ENCODE peak calls at places on chromosome 14, in eight cellular contexts. I is stimulated activated CD4-positive, alpha-beta T cell treated with anti-CD3 and anti-CD28 coated beads, TNF-alpha, amount 100 ng/mL, for 4 hours; L is epithelial cell of esophagus; Y is ovary; Z is left ventricle myocardium inferior; H is T-cell; M is NCI-H1092 treated with DMSO at 0.1 percent for 48 hours; N is lung microvascular endothelial cell. J is an unnamed sample.
A peak's percentile ranks its signal among the peaks of the same experiment; 100 is the strongest.

GRCh38 chr14:23704890-23705289 is 68.7 kb downstream of the DHRS2 start:
- DNase-seq in Y (no peak), L (no peak), Z (no peak), H (no peak), N (no peak), I (no peak), M (no peak), J (peak; percentile 2)

GRCh38 chr14:31206536-31207286 is 882 bp downstream of the HECTD1 start:
- DNase-seq in H (peak; percentile 57), I (peak; percentile 31), M (peak; percentile 68), Z (peak; percentile 33), L (peak; percentile 49), N (peak; percentile 34), Y (peak; percentile 44), J (peak; percentile 44)

GRCh38 chr14:65431951-65432350 is 19.4 kb downstream of the FUT8 start:
- DNase-seq in M (no peak), N (no peak), Y (no peak), H (no peak), Z (no peak), L (no peak), I (no peak), J (no peak)

GRCh38 chr14:102849522-102850379 is 72.5 kb downstream of the TRAF3 start:
- DNase-seq in Y (no peak), N (peak; percentile 68), H (no peak), I (no peak), L (peak; percentile 26), Z (no peak), M (peak; percentile 86), J (peak; percentile 37)

GRCh38 chr14:41606249-41607118 is at the start of gene LRFN5:
- DNase-seq in H (no peak), I (no peak), M (peak; percentile 96), N (peak; percentile 46), Y (peak; percentile 37), L (peak; percentile 32), Z (peak; percentile 43), J (peak; percentile 20)

GRCh38 chr14:90757452-90757851 is 58.8 kb downstream of the TTC7B start:
- DNase-seq in M (no peak), I (no peak), L (no peak), N (peak; percentile 45), Y (no peak), H (no peak), Z (no peak), J (no peak)

GRCh38 chr14:91123201-91123600 is 9.3 kb downstream of the DGLUCY start:
- DNase-seq in Z (no peak), N (no peak), M (no peak), I (no peak), Y (no peak), L (no peak), H (no peak), J (no peak)

GRCh38 chr14:21300892-21301291 is 21.0 kb downstream of the RPGRIP1 start:
- DNase-seq in N (peak; percentile 34), Y (no peak), M (peak; percentile 74), L (peak; percentile 11), Z (peak; percentile 24), H (peak; percentile 19), I (peak; percentile 4), J (no peak)

GRCh38 chr14:82689948-82690347 is 1156.3 kb upstream of the SEL1L start:
- DNase-seq in H (no peak), Z (no peak), N (no peak), I (no peak), Y (no peak), M (no peak), L (no peak), J (no peak)

GRCh38 chr14:92711976-92712653 is 36.3 kb downstream of the LGMN start:
- DNase-seq in M (no peak), H (no peak), I (no peak), L (no peak), N (no peak), Z (no peak), Y (no peak), J (no peak)

GRCh38 chr14:68680541-68681051 is 112.3 kb downstream of the ZFP36L1 start:
- DNase-seq in Y (no peak), N (no peak), Z (no peak), L (peak; percentile 50), I (no peak), M (no peak), H (no peak), J (no peak)

GRCh38 chr14:94646481-94646880 is 34.3 kb downstream of the SERPINA3 start:
- DNase-seq in Y (no peak), I (no peak), M (no peak), H (no peak), Z (no peak), L (no peak), N (no peak), J (peak; percentile 17)

GRCh38 chr14:61620130-61620946 is 75.0 kb upstream of the HIF1A start:
- DNase-seq in I (no peak), N (no peak), M (no peak), Z (no peak), Y (no peak), H (no peak), L (peak; percentile 30), J (peak; percentile 58)

GRCh38 chr14:92973265-92973797 is 50.4 kb downstream of the CHGA start:
- DNase-seq in I (no peak), Y (peak; percentile 73), N (peak; percentile 52), L (peak; percentile 61), H (no peak), Z (peak; percentile 82), M (peak; percentile 29), J (peak; percentile 67)

GRCh38 chr14:69354383-69355154 is 43.5 kb downstream of the ERH start:
- DNase-seq in Z (no peak), N (peak; percentile 3), H (peak; percentile 36), Y (no peak), I (peak; percentile 37), M (no peak), L (peak; percentile 30), J (peak; percentile 69)

GRCh38 chr14:92655372-92655771 is 93.1 kb downstream of the LGMN start:
- DNase-seq in M (no peak), L (no peak), I (no peak), Y (no peak), N (no peak), H (no peak), Z (no peak), J (no peak)

GRCh38 chr14:65832431-65833253 is 420.1 kb downstream of the FUT8 start:
- DNase-seq in Y (no peak), L (no peak), H (no peak), N (no peak), I (no peak), M (peak; percentile 23), Z (no peak), J (peak; percentile 74)

GRCh38 chr14:20631821-20632389 is 9.6 kb downstream of the OR6S1 start:
- DNase-seq in N (peak; percentile 73), Y (peak; percentile 75), Z (peak; percentile 71), M (no peak), H (no peak), I (no peak), L (peak; percentile 74), J (peak; percentile 81)

GRCh38 chr14:84410344-84410743 is 1119.6 kb upstream of the FLRT2 start:
- DNase-seq in I (no peak), L (no peak), Y (no peak), Z (no peak), M (no peak), H (no peak), N (no peak), J (no peak)